ENCODE peak calls at places on chromosome 16, in seven cellular contexts. C is CD8-positive, alpha-beta T cell; K is cardiac muscle cell; M is adrenal gland; A is prostate gland; O is GM12878; H is dorsolateral prefrontal cortex. P is an unnamed sample.

GRCh38 chr16:8961811-8962390 is 1.8 kb downstream of the USP7 start:
- DNase-seq in C (no peak), K (no peak), M (no peak), A (no peak), O (no peak), H (no peak), P (no peak)

GRCh38 chr16:69406780-69407331 is 17.6 kb upstream of the CYB5B start:
- DNase-seq in C (no peak), K (no peak), M (no peak), A (no peak), O (no peak), H (no peak), P (no peak)

GRCh38 chr16:56789360-56789759 is 59.4 kb downstream of the NUP93 start:
- DNase-seq in C (no peak), K (peak), M (peak), A (peak), O (no peak), H (peak), P (no peak)

GRCh38 chr16:62079236-62079635 is 43.0 kb upstream of the CDH8 start:
- DNase-seq in C (no peak), K (no peak), M (no peak), A (no peak), O (no peak), H (no peak), P (no peak)

GRCh38 chr16:19138601-19139000 is 24.8 kb downstream of the ITPRIPL2 start:
- DNase-seq in C (no peak), K (no peak), M (peak), A (peak), O (no peak), H (no peak), P (peak)

GRCh38 chr16:55045329-55046145 is 114.9 kb downstream of the IRX5 start:
- DNase-seq in C (no peak), K (no peak), M (no peak), A (no peak), O (no peak), H (no peak), P (no peak)

GRCh38 chr16:15052747-15053476 is 3.0 kb downstream of the NTAN1 start:
- DNase-seq in C (no peak), K (no peak), M (no peak), A (no peak), O (no peak), H (no peak), P (no peak)

GRCh38 chr16:4699030-4699556 is 5.7 kb downstream of the NUDT16L1 start:
- DNase-seq in C (no peak), K (no peak), M (peak), A (no peak), O (no peak), H (no peak), P (no peak)

GRCh38 chr16:70162041-70162451 is 11.5 kb upstream of the CLEC18C start:
- DNase-seq in C (no peak), K (no peak), M (no peak), A (no peak), O (no peak), H (no peak), P (no peak)

GRCh38 chr16:719815-720506 is 985 bp upstream of the ANTKMT start:
- DNase-seq in C (peak), K (no peak), M (no peak), A (no peak), O (no peak), H (no peak), P (no peak)

GRCh38 chr16:83713597-83713996 is 94.2 kb upstream of the HSBP1 start:
- DNase-seq in C (no peak), K (no peak), M (no peak), A (no peak), O (no peak), H (no peak), P (no peak)

GRCh38 chr16:27385398-27385797 is 16.6 kb upstream of the IL21R start:
- DNase-seq in C (no peak), K (no peak), M (no peak), A (no peak), O (no peak), H (no peak), P (no peak)

GRCh38 chr16:3520861-3521260 is 20.1 kb downstream of the CLUAP1 start:
- DNase-seq in C (no peak), K (no peak), M (no peak), A (no peak), O (no peak), H (no peak), P (no peak)

GRCh38 chr16:50160495-50161164 is 7.5 kb downstream of the TENT4B start:
- DNase-seq in C (no peak), K (no peak), M (no peak), A (no peak), O (no peak), H (no peak), P (no peak)

GRCh38 chr16:8847623-8848022 is 21.2 kb downstream of the CARHSP1 start:
- DNase-seq in C (no peak), K (no peak), M (no peak), A (no peak), O (no peak), H (peak), P (no peak)

GRCh38 chr16:71357681-71358080 is 842 bp upstream of the CALB2 start:
- DNase-seq in C (no peak), K (peak), M (no peak), A (no peak), O (no peak), H (no peak), P (no peak)

GRCh38 chr16:25013049-25013448 is 2.1 kb downstream of the ARHGAP17 start:
- DNase-seq in C (no peak), K (no peak), M (no peak), A (no peak), O (no peak), H (no peak), P (no peak)

GRCh38 chr16:49362230-49362629 is 11.4 kb upstream of the C16orf78 start:
- DNase-seq in C (no peak), K (no peak), M (no peak), A (no peak), O (no peak), H (no peak), P (no peak)

GRCh38 chr16:84308120-84308519 is 13.4 kb downstream of the WFDC1 start:
- DNase-seq in C (no peak), K (peak), M (no peak), A (no peak), O (no peak), H (no peak), P (peak)

GRCh38 chr16:3793161-3793576 is 75.8 kb upstream of the TRAP1 start:
- DNase-seq in C (no peak), K (peak), M (no peak), A (peak), O (no peak), H (no peak), P (peak)

GRCh38 chr16:89923640-89924297 is 627 bp downstream of the TUBB3 start:
- DNase-seq in C (no peak), K (no peak), M (peak), A (no peak), O (no peak), H (no peak), P (no peak)
- H3K4me3 ChIP-seq in C (no peak), K (peak), M (no peak), A (peak), O (no peak), H (peak), P (peak)

DNA sequence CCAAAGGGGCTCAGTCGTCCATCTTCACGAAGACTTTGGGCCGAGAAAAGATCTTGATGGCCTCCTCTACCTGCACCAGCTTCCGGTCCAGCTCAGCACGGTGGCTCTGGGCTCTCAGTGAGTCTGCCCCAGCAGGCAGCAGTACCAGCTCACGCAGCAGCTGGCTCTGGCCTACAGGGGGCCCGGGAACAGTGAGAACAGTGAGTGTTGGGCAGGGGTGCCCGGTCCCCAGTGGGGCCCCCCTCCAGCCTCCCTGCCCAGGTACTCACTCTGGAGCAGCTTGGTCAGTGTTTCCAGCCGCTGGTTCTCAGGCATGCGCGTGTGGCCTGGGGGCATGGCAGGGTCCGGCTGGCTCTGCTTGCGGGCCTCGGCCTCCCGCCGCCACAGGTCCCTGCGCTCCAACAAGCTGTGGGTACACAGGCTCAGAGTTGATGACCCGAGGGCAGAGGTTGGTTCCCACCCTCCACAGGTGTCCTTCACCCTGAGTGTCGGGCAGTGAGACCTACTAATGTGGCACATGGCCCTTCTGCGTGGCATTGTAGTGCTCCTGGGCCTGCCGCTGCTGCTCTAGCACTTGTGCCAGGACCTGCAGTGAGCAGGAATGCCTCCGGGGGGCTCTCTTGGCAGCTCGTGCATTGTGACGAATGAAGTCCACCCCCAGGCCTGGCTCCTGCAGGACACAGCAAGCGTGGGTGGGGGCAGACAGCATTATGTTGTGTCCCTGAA is 2.6 kb downstream of the PARD6A start:
- DNase-seq in C (peak), K (no peak), M (no peak), A (no peak), O (no peak), H (peak), P (no peak)
- TF ChIP-seq CTCF in C (no peak), K (peak), M (no peak), A (no peak), O (peak), H (peak), P (no peak)

GRCh38 chr16:79595261-79595660 is 5.3 kb downstream of the MAF start:
- DNase-seq in C (no peak), K (no peak), M (no peak), A (no peak), O (no peak), H (no peak), P (no peak)
- H3K27ac ChIP-seq in C (no peak), K (no peak), M (peak), A (peak), O (no peak), H (peak), P (peak)

GRCh38 chr16:22321340-22322001 is 24.3 kb downstream of the POLR3E start:
- DNase-seq in C (peak), K (peak), M (peak), A (peak), O (peak), H (peak), P (peak)
- H3K4me3 ChIP-seq in C (no peak), K (no peak), M (no peak), A (no peak), O (no peak), H (no peak), P (no peak)

GRCh38 chr16:22400899-22401298 is 26.5 kb upstream of the CDR2 start:
- DNase-seq in C (no peak), K (no peak), M (no peak), A (no peak), O (no peak), H (no peak), P (no peak)

GRCh38 chr16:22397459-22397858 is 23.0 kb upstream of the CDR2 start:
- DNase-seq in C (no peak), K (no peak), M (no peak), A (no peak), O (no peak), H (no peak), P (no peak)

GRCh38 chr16:22397931-22398330 is 23.5 kb upstream of the CDR2 start:
- DNase-seq in C (no peak), K (no peak), M (no peak), A (no peak), O (no peak), H (no peak), P (no peak)

GRCh38 chr16:22395960-22396359 is 21.5 kb upstream of the CDR2 start:
- DNase-seq in C (no peak), K (no peak), M (no peak), A (no peak), O (no peak), H (no peak), P (no peak)
- TF ChIP-seq CTCF in C (no peak), K (no peak), M (no peak), A (no peak), O (no peak), H (no peak), P (no peak)

DNA sequence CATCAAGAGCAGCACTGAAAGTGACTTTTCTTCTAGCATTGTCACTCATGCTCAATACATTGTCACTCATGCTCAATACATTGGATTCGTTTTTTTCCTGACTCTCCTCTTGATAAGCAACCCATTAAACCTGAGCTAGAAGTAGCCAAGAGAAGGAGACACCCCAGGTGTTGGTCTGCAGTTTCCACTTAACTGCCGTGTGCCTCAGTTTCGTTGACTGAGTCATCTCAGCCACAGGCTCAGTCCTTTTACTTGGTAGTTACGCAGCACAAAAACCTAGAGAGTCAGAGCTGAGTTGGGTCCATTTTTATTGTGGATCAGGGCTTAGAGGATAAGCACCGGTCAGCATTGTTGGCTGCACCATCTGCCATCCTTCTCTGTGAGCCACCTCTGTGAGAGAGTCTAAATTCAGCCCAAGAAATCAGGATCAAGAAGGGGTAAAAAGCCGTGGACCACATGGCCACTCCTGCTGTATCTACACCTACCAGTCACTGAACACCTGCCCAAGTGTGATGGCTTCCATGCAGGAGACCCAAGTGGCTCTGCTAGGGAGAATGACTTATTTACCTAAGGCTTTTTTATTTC is 11.3 kb downstream of the GINS2 start:
- DNase-seq in C (no peak), K (no peak), M (no peak), A (no peak), O (no peak), H (no peak), P (no peak)
- H3K27ac ChIP-seq in C (no peak), K (peak), M (no peak), A (no peak), O (no peak), H (no peak), P (no peak)

DNA sequence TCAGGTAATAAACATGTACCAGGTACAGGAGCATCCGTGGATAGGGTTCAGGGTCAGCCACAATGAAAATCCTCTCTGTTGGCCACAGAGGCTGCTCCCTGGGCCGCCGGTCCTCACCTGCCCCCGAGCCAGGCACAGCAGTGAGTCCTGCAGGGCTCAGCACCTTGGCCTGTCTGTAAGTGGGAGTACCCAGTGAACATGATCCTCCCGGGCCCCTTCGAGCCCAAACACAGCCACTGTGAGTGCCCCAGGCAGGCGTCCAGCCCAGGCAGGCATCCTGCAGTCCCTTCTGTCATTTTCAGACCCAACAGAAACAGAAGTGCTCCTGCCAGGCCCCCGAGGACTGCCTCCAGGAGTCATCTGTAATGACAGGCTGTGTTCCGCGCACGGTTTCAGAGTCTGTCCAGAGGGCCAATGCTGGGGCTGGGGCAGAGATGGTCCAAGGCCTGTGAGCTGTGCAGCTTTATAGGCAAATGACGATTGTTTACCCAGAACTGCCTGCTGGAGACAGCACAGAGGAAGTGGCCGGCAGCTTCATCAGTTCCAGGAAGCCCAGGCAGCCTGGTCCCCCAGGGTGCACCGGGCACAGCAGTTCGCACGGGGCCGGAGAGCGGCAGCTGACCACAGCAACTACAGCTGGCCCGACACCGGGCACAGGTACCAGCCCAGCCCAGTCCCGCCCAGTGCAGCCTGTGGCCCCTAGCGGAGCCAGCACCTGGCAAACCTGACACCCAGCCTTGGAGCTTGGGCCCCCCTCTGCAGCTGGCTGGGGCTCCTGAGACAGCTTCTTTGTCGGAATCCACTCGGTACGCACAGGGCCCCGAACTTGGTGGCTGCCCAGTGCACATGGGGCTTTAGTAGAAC is 13.2 kb downstream of the SLC7A5 start:
- DNase-seq in C (no peak), K (no peak), M (no peak), A (peak), O (no peak), H (no peak), P (peak)
- H3K4me3 ChIP-seq in C (peak), K (no peak), M (no peak), A (peak), O (peak), H (peak), P (no peak)

GRCh38 chr16:13453325-13453724 is 466.6 kb upstream of the ERCC4 start:
- DNase-seq in C (no peak), K (peak), M (no peak), A (no peak), O (no peak), H (no peak), P (no peak)

GRCh38 chr16:13448346-13448745 is 471.6 kb upstream of the ERCC4 start:
- DNase-seq in C (no peak), K (no peak), M (no peak), A (no peak), O (no peak), H (no peak), P (no peak)

GRCh38 chr16:13453938-13454553 is 465.9 kb upstream of the ERCC4 start:
- DNase-seq in C (no peak), K (peak), M (no peak), A (peak), O (no peak), H (no peak), P (no peak)
- TF ChIP-seq CTCF in C (no peak), K (no peak), M (peak), A (no peak), O (peak), H (peak), P (peak)